ENCODE peak calls at places on chromosomes 12 and 14, in six cellular contexts. D is bronchial epithelial cell, E is HL-60, R is neural progenitor cell, W is GM23338, K is HFF-Myc. B is an unnamed sample.

GRCh38 chr12:109591041-109591440 is 17.4 kb downstream of the MVK start:
- DNase-seq in D (no peak), E (no peak), R (no peak), W (no peak), K (no peak), B (no peak)

GRCh38 chr12:57844725-57845477 is 1.6 kb downstream of the CTDSP2 start:
- DNase-seq in D (no peak), E (no peak), R (peak), W (peak), K (no peak), B (peak)

GRCh38 chr12:49552014-49552413 is 13.2 kb downstream of the KCNH3 start:
- DNase-seq in D (peak), E (no peak), R (no peak), W (no peak), K (no peak), B (no peak)

GRCh38 chr14:103056322-103057027 is 874 bp downstream of the CDC42BPB start:
- DNase-seq in D (peak), E (no peak), R (peak), W (peak), K (peak), B (peak)

GRCh38 chr12:58966939-58967338 is 46.6 kb upstream of the LRIG3 start:
- DNase-seq in D (peak), E (no peak), R (no peak), W (no peak), K (no peak), B (peak)

GRCh38 chr14:33949051-33950037 is 1.5 kb downstream of the EGLN3 start:
- DNase-seq in D (no peak), E (no peak), R (no peak), W (peak), K (no peak), B (no peak)

GRCh38 chr12:33634544-33634943 is 194.9 kb upstream of the SYT10 start:
- DNase-seq in D (no peak), E (no peak), R (no peak), W (no peak), K (no peak), B (no peak)

GRCh38 chr12:120110550-120111501 is 5.7 kb downstream of the RAB35 start:
- DNase-seq in D (no peak), E (peak), R (peak), W (peak), K (no peak), B (no peak)

GRCh38 chr14:69346710-69347109 is 51.4 kb downstream of the ERH start:
- DNase-seq in D (peak), E (no peak), R (peak), W (peak), K (no peak), B (peak)

GRCh38 chr12:52148541-52149181 is 43.2 kb downstream of the KRT80 start:
- DNase-seq in D (peak), E (no peak), R (no peak), W (peak), K (no peak), B (no peak)

GRCh38 chr12:14442221-14442881 is 76.9 kb downstream of the ATF7IP start:
- DNase-seq in D (no peak), E (peak), R (no peak), W (no peak), K (no peak), B (peak)

GRCh38 chr12:51200806-51201205 is 17.1 kb downstream of the POU6F1 start:
- DNase-seq in D (no peak), E (no peak), R (no peak), W (no peak), K (no peak), B (peak)

GRCh38 chr14:92655372-92655771 is 93.1 kb downstream of the LGMN start:
- DNase-seq in D (no peak), E (no peak), R (no peak), W (no peak), K (no peak), B (no peak)

GRCh38 chr12:116172224-116172849 is 105.2 kb downstream of the MED13L start:
- DNase-seq in D (peak), E (no peak), R (no peak), W (no peak), K (no peak), B (no peak)

GRCh38 chr12:86134571-86134970 is 121.6 kb downstream of the MGAT4C start:
- DNase-seq in D (peak), E (no peak), R (no peak), W (no peak), K (no peak), B (peak)

GRCh38 chr12:12508612-12509011 is 54.1 kb downstream of the DUSP16 start:
- DNase-seq in D (peak), E (peak), R (no peak), W (no peak), K (no peak), B (peak)

GRCh38 chr12:71415336-71416231 is 24.0 kb upstream of the LGR5 start:
- DNase-seq in D (peak), E (peak), R (peak), W (peak), K (peak), B (peak)

GRCh38 chr12:120534203-120534702 is at the start of gene RNF10:
- DNase-seq in D (peak), E (peak), R (peak), W (peak), K (peak), B (peak)

GRCh38 chr12:126708492-126708896 is 1558.5 kb upstream of the TMEM132C start:
- DNase-seq in D (no peak), E (no peak), R (no peak), W (no peak), K (peak), B (peak)

GRCh38 chr12:71967176-71967575 is 28.5 kb downstream of the TPH2 start:
- DNase-seq in D (no peak), E (no peak), R (no peak), W (no peak), K (no peak), B (no peak)

GRCh38 chr14:76268700-76269099 is 107.2 kb upstream of the ESRRB start:
- DNase-seq in D (no peak), E (no peak), R (no peak), W (no peak), K (no peak), B (no peak)

DNA sequence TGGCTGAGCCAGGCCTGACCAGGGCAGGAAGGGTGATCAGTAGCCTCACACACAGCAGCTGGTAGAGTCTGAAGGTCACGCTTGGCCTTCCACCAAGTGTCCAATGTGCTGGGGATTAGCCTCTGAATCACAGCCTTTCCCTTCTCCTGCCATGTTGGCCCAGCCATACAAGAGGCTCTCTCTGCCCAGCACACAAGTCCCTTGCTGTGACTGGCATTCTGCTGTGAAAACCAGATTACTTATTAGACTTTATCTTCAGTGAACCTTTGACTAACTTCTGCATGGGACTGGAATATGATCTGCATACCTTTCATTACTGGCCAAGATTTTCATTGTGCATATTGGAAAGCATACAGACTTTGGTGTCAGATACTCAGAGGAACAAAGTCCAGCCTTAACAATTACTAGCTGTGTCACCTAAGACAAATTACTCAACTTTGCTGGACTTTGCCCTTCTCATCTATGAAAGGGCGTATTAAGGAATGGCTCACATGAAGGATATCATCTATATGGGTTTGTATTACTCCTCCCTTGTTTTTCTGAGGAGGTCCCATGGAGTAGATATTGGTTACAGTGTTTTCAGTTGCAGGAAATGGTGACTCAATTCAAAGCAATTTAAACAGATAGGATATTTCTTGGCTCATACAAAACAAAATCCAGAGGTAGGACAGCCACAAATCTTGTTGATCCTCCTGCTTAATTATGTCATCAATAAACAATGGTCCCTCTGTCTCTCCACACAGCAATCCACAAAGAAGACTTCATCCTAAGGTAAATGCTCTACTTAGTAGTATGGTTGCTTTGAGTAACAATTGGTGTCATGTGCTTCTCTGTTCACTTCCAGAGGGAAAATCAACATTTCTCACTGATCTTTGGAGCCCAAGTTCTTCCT is 99.6 kb downstream of the DYRK2 start:
- DNase-seq in D (peak), E (no peak), R (no peak), W (no peak), K (no peak), B (peak)
- TF ChIP-seq CTCF in D (no peak), E (no peak), R (no peak), W (no peak), K (no peak), B (no peak)

GRCh38 chr14:22039938-22040780 is 366.5 kb upstream of the OR4E1 start:
- DNase-seq in D (peak), E (no peak), R (no peak), W (peak), K (no peak), B (no peak)
- TF ChIP-seq CTCF in D (peak), E (peak), R (peak), W (peak), K (peak), B (peak)

DNA sequence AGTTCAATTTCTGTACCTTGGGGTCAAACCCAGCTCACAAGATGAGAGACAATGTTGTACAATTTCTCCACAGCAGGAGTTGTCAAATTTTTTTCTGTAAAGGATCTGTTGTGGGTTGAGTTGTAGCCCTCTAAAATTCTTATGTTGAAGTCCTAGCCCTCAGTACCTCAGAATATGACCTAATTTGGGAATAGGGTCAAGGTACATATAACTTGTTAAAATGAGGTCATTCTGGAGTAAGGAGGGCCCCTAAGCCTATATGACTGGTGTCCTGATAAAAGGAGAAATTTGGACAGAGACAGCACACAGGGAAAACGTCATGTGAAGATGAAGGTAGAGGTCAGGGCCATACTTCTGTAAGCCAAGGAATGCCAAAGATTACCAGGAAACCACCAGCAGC is 264.9 kb downstream of the TTC8 start:
- DNase-seq in D (no peak), E (no peak), R (no peak), W (no peak), K (no peak), B (no peak)
- TF ChIP-seq CTCF in D (no peak), E (no peak), R (no peak), W (no peak), K (no peak), B (no peak)

GRCh38 chr14:59844414-59844813 is 26.2 kb downstream of the RTN1 start:
- DNase-seq in D (no peak), E (no peak), R (no peak), W (no peak), K (no peak), B (no peak)
- TF ChIP-seq CTCF in D (no peak), E (no peak), R (no peak), W (no peak), K (no peak), B (no peak)

B was measured in fibroblast of lung.